ENCODE peak calls at places on chromosomes 3 and 15, in five cellular contexts. One of them, this sample, is unnamed.

GRCh38 chr3:169863458-169863899 is 6.3 kb downstream of the LRRC31 start:
- DNase-seq in foreskin fibroblast: peak
- DNase-seq in breast epithelium: peak
- DNase-seq in WERI-Rb-1: peak
- DNase-seq in AG10803: peak
- DNase-seq in this sample: no peak

GRCh38 chr15:40500584-40501330 is 30.0 kb downstream of the CHST14 start:
- DNase-seq in breast epithelium: no peak
- DNase-seq in WERI-Rb-1: no peak
- DNase-seq in AG10803: peak
- DNase-seq in foreskin fibroblast: peak
- DNase-seq in this sample: no peak

GRCh38 chr3:118354556-118354955 is 680.1 kb downstream of the IGSF11 start:
- DNase-seq in AG10803: no peak
- DNase-seq in foreskin fibroblast: no peak
- DNase-seq in WERI-Rb-1: no peak
- DNase-seq in breast epithelium: no peak
- DNase-seq in this sample: no peak

GRCh38 chr15:92273732-92274131 is 119.9 kb upstream of the ST8SIA2 start:
- DNase-seq in WERI-Rb-1: no peak
- DNase-seq in breast epithelium: no peak
- DNase-seq in foreskin fibroblast: no peak
- DNase-seq in AG10803: no peak
- DNase-seq in this sample: no peak

GRCh38 chr3:124629492-124629891 is 100.8 kb upstream of the UMPS start:
- DNase-seq in WERI-Rb-1: no peak
- DNase-seq in breast epithelium: no peak
- DNase-seq in AG10803: no peak
- DNase-seq in foreskin fibroblast: no peak
- DNase-seq in this sample: no peak

GRCh38 chr15:37765809-37766208 is 168.6 kb upstream of the TMCO5A start:
- DNase-seq in breast epithelium: no peak
- DNase-seq in foreskin fibroblast: peak
- DNase-seq in WERI-Rb-1: no peak
- DNase-seq in AG10803: peak
- DNase-seq in this sample: no peak

GRCh38 chr15:29379647-29380046 is 110.0 kb upstream of the NSMCE3 start:
- DNase-seq in breast epithelium: no peak
- DNase-seq in foreskin fibroblast: no peak
- DNase-seq in WERI-Rb-1: no peak
- DNase-seq in AG10803: no peak
- DNase-seq in this sample: no peak

GRCh38 chr3:170726976-170727661 is 141.2 kb upstream of the SLC7A14 start:
- DNase-seq in AG10803: peak
- DNase-seq in foreskin fibroblast: peak
- DNase-seq in WERI-Rb-1: no peak
- DNase-seq in breast epithelium: no peak
- DNase-seq in this sample: no peak

GRCh38 chr15:85402195-85402921 is 22.0 kb downstream of the AKAP13 start:
- DNase-seq in breast epithelium: no peak
- DNase-seq in AG10803: peak
- DNase-seq in WERI-Rb-1: no peak
- DNase-seq in foreskin fibroblast: peak
- DNase-seq in this sample: peak

GRCh38 chr15:73593278-73594074 is 39.7 kb downstream of the NPTN start:
- DNase-seq in foreskin fibroblast: no peak
- DNase-seq in breast epithelium: no peak
- DNase-seq in AG10803: no peak
- DNase-seq in WERI-Rb-1: no peak
- DNase-seq in this sample: no peak

GRCh38 chr3:194023501-194024280 is 112.3 kb upstream of the HES1 start:
- DNase-seq in foreskin fibroblast: no peak
- DNase-seq in breast epithelium: no peak
- DNase-seq in WERI-Rb-1: no peak
- DNase-seq in AG10803: no peak
- DNase-seq in this sample: no peak

GRCh38 chr15:78195735-78196201 is 38.6 kb downstream of the ACSBG1 start:
- DNase-seq in WERI-Rb-1: peak
- DNase-seq in AG10803: no peak
- DNase-seq in breast epithelium: no peak
- DNase-seq in foreskin fibroblast: peak
- DNase-seq in this sample: no peak

GRCh38 chr3:119562307-119562961 is 3.0 kb upstream of the CD80 start:
- DNase-seq in foreskin fibroblast: no peak
- DNase-seq in breast epithelium: no peak
- DNase-seq in WERI-Rb-1: no peak
- DNase-seq in AG10803: no peak
- DNase-seq in this sample: no peak

GRCh38 chr3:62586356-62586755 is 213.0 kb upstream of the FEZF2 start:
- DNase-seq in foreskin fibroblast: peak
- DNase-seq in AG10803: peak
- DNase-seq in WERI-Rb-1: no peak
- DNase-seq in breast epithelium: no peak
- DNase-seq in this sample: no peak

GRCh38 chr3:171328419-171329082 is 131.7 kb downstream of the TNIK start:
- DNase-seq in WERI-Rb-1: peak
- DNase-seq in breast epithelium: no peak
- DNase-seq in AG10803: peak
- DNase-seq in foreskin fibroblast: peak
- DNase-seq in this sample: no peak

GRCh38 chr3:12270976-12271375 is 17.9 kb upstream of the PPARG start:
- DNase-seq in WERI-Rb-1: no peak
- DNase-seq in foreskin fibroblast: no peak
- DNase-seq in AG10803: no peak
- DNase-seq in breast epithelium: no peak
- DNase-seq in this sample: no peak

GRCh38 chr3:72627276-72627675 is 221.0 kb downstream of the SHQ1 start:
- DNase-seq in WERI-Rb-1: no peak
- DNase-seq in foreskin fibroblast: no peak
- DNase-seq in AG10803: no peak
- DNase-seq in breast epithelium: no peak
- DNase-seq in this sample: no peak

GRCh38 chr3:56788506-56788905 is 13.2 kb downstream of the ARHGEF3 start:
- DNase-seq in foreskin fibroblast: no peak
- DNase-seq in WERI-Rb-1: no peak
- DNase-seq in AG10803: no peak
- DNase-seq in breast epithelium: no peak
- DNase-seq in this sample: no peak

GRCh38 chr3:47613723-47614122 is 35.1 kb upstream of the CSPG5 start:
- DNase-seq in WERI-Rb-1: no peak
- DNase-seq in foreskin fibroblast: no peak
- DNase-seq in AG10803: no peak
- DNase-seq in breast epithelium: no peak
- DNase-seq in this sample: no peak

GRCh38 chr15:78455749-78456148 is 17.7 kb downstream of the IREB2 start:
- DNase-seq in breast epithelium: no peak
- DNase-seq in WERI-Rb-1: no peak
- DNase-seq in AG10803: peak
- DNase-seq in foreskin fibroblast: peak
- DNase-seq in this sample: no peak

GRCh38 chr3:15631426-15632211 is 30.1 kb downstream of the BTD start:
- DNase-seq in foreskin fibroblast: peak
- DNase-seq in breast epithelium: no peak
- DNase-seq in AG10803: no peak
- DNase-seq in WERI-Rb-1: no peak
- DNase-seq in this sample: no peak

GRCh38 chr3:45968149-45968548 is 24.9 kb downstream of the CXCR6 start:
- DNase-seq in AG10803: no peak
- DNase-seq in breast epithelium: no peak
- DNase-seq in foreskin fibroblast: no peak
- DNase-seq in WERI-Rb-1: no peak
- DNase-seq in this sample: no peak

DNA sequence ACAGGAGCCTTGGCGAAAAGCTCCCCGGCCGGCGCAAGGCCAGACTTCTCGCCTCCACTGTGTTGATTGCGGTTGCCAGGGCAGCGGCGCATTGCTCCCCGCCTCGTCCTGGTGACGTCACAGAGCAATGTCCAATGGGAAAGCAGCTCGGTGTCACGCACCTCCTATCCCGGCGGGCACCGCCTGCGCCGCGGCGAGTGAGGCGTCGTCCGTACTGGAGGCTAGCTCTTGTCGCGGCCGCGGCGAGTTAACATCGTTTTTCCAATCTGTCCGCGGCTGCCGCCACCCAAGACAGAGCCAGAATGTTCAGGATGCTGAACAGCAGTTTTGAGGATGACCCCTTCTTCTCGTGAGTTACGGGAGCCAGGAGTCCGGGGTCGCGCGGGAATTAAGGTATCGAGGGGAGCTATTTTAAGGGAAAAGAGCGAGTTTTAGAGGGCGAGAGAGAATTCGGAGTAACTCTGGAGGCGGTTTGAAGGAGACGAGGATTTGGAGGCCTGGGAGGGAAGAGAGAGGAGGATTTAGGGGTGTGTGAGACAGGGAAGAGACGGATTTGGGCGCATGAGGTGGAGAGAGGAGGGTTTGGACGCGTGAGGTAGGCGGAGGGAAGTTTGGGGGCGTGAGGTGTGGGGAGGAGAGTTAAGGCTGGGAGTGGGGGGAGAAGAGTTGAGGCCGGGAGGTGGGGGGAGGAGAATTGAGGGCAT is at the start of gene MLF1:
- DNase-seq in foreskin fibroblast: peak
- DNase-seq in breast epithelium: peak
- DNase-seq in AG10803: peak
- DNase-seq in WERI-Rb-1: peak
- DNase-seq in this sample: peak
- H3K4me3 ChIP-seq in foreskin fibroblast: peak
- H3K4me3 ChIP-seq in breast epithelium: peak
- H3K4me3 ChIP-seq in AG10803: peak
- H3K4me3 ChIP-seq in WERI-Rb-1: peak
- H3K4me3 ChIP-seq in this sample: peak

DNA sequence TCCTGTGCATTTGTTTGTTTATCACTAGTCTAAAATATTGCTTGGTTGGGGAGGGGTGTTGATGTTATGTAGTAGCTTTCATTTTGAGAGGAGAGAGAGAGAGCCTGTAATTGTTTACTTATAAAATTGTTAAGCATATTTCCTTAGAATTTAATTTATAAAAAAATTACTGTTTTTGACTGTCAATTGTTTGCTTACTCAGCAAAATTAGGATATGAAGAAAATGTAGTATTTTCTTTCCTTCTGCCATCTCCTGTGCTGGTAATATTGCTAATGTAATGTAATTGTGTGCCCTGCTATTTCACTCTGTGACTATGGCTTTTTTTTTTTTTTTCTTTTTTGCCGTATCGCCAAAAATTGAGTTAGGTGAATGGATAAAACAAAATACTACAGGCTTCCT is 3.5 kb downstream of the U2SURP start:
- DNase-seq in WERI-Rb-1: no peak
- DNase-seq in breast epithelium: no peak
- DNase-seq in AG10803: no peak
- DNase-seq in foreskin fibroblast: no peak
- DNase-seq in this sample: no peak
- H3K4me3 ChIP-seq in WERI-Rb-1: no peak
- H3K4me3 ChIP-seq in breast epithelium: no peak
- H3K4me3 ChIP-seq in AG10803: no peak
- H3K4me3 ChIP-seq in foreskin fibroblast: no peak
- H3K4me3 ChIP-seq in this sample: no peak

DNA sequence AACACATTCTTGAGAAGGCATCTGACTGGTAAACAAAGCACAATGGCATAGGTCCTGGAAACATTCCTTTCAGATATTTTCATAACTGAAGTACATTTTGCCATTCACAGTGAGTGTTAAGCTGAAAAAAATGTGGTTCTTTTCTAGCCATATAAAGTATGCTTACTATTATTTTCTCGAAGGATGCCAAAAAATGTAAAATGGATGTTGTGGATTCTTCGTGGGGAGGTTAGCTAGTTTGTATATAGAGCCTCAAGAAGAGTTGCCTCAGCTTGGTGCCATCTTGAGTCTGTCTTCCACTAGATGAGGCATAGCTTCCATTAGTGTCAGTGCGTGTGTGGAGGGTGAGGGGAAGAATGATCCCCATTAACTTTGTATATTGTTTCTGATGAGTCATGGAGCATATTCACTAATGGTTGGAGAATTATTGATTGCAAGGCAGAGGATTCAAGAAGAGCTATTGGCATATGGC is 4.1 kb downstream of the MBNL1 start:
- DNase-seq in breast epithelium: no peak
- DNase-seq in foreskin fibroblast: peak
- DNase-seq in WERI-Rb-1: no peak
- DNase-seq in AG10803: peak
- DNase-seq in this sample: peak
- H3K4me3 ChIP-seq in breast epithelium: peak
- H3K4me3 ChIP-seq in foreskin fibroblast: peak
- H3K4me3 ChIP-seq in WERI-Rb-1: no peak
- H3K4me3 ChIP-seq in AG10803: peak
- H3K4me3 ChIP-seq in this sample: peak

DNA sequence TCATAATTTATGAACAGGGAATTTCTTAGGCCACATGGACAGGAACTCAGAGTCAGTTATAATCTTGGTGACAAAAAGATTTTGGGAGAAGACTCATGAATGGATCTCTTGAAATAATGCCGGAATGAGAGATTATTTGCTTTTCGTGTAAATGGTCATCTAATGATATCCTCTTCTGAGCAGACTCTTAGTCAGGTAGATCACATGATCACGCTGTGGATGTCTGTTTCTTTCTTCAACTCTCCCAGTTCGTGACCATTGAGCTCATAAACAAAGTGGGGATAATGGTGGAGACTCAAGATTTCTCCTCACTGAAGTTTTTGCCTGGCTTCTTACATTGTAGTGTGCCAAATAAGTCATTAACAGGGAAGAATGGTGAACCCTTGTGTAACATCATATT is 133.1 kb upstream of the CBLB start:
- DNase-seq in WERI-Rb-1: no peak
- DNase-seq in foreskin fibroblast: no peak
- DNase-seq in breast epithelium: no peak
- DNase-seq in AG10803: no peak
- DNase-seq in this sample: no peak
- H3K4me3 ChIP-seq in WERI-Rb-1: no peak
- H3K4me3 ChIP-seq in foreskin fibroblast: no peak
- H3K4me3 ChIP-seq in breast epithelium: no peak
- H3K4me3 ChIP-seq in AG10803: no peak
- H3K4me3 ChIP-seq in this sample: no peak

This sample was measured in AG04449.